ENCODE peak calls at places on chromosomes 13 and 19, in seven cellular contexts. S, F, M, H, X, V and I are unnamed samples.

GRCh38 chr13:113774177-113775107 is 15.4 kb downstream of the TMEM255B start:
- DNase-seq in V (no peak), H (no peak), X (no peak), M (no peak), S (peak), F (peak), I (peak)

GRCh38 chr19:14941189-14941588 is at the start of gene OR7C2:
- DNase-seq in V (no peak), S (no peak), X (no peak), F (no peak), M (no peak), H (no peak), I (no peak)

GRCh38 chr13:58190578-58190977 is 559.0 kb downstream of the PCDH17 start:
- DNase-seq in H (no peak), X (no peak), F (no peak), M (no peak), V (no peak), S (no peak), I (no peak)

GRCh38 chr19:16326401-16327130 is 1.9 kb downstream of the KLF2 start:
- DNase-seq in V (peak), M (no peak), S (peak), X (peak), F (no peak), H (no peak), I (no peak)

GRCh38 chr13:29210676-29211075 is 384.8 kb downstream of the SLC7A1 start:
- DNase-seq in S (no peak), V (no peak), H (no peak), X (no peak), M (no peak), F (no peak), I (no peak)

GRCh38 chr19:44740351-44740824 is 8.1 kb upstream of the BCL3 start:
- DNase-seq in X (no peak), S (no peak), F (no peak), H (no peak), V (no peak), M (no peak), I (peak)

GRCh38 chr19:37977992-37978391 is 71.0 kb downstream of the SIPA1L3 start:
- DNase-seq in H (no peak), F (peak), X (no peak), M (no peak), V (no peak), S (peak), I (peak)

GRCh38 chr19:56765107-56765506 is 75.4 kb downstream of the PEG3 start:
- DNase-seq in H (peak), V (peak), X (peak), S (no peak), F (peak), M (no peak), I (no peak)

GRCh38 chr19:40365613-40366401 is 17.3 kb downstream of the PLD3 start:
- DNase-seq in M (peak), S (peak), X (peak), F (no peak), V (peak), H (peak), I (peak)

GRCh38 chr13:60647547-60647946 is 250.5 kb downstream of the TDRD3 start:
- DNase-seq in V (no peak), X (no peak), S (no peak), M (no peak), F (no peak), H (no peak), I (no peak)

GRCh38 chr19:16824658-16825311 is 4.4 kb upstream of the SIN3B start:
- DNase-seq in X (no peak), F (peak), M (no peak), H (peak), S (peak), V (no peak), I (peak)

GRCh38 chr19:39405930-39406655 is 554 bp upstream of the ZFP36 start:
- DNase-seq in S (no peak), V (peak), M (peak), X (no peak), H (no peak), F (no peak), I (no peak)

GRCh38 chr13:20161275-20161950 is 561 bp upstream of the GJA3 start:
- DNase-seq in X (peak), M (no peak), F (no peak), V (peak), H (no peak), S (peak), I (peak)

GRCh38 chr19:14430712-14431111 is 2.4 kb upstream of the PKN1 start:
- DNase-seq in V (no peak), H (no peak), M (no peak), S (no peak), F (no peak), X (no peak), I (no peak)

GRCh38 chr13:27942972-27943371 is 23.2 kb downstream of the PDX1 start:
- DNase-seq in F (no peak), H (no peak), S (no peak), X (no peak), M (no peak), V (no peak), I (no peak)

GRCh38 chr13:88932950-88933349 is 1261.8 kb downstream of the SLITRK5 start:
- DNase-seq in S (no peak), F (no peak), H (no peak), X (no peak), M (no peak), V (no peak), I (peak)

GRCh38 chr13:24511019-24511823 is 1.4 kb downstream of the PARP4 start:
- DNase-seq in S (peak), F (peak), V (peak), H (no peak), M (no peak), X (no peak), I (peak)

GRCh38 chr13:98985591-98985990 is 7.7 kb upstream of the DOCK9 start:
- DNase-seq in V (no peak), S (no peak), M (no peak), F (no peak), X (no peak), H (no peak), I (no peak)